ENCODE peak calls at places on chromosomes 3 and 15, in five cellular contexts. J is HCT116, A is fibroblast of lung, O is IMR-90, D is foreskin fibroblast. E is an unnamed sample.

GRCh38 chr15:52731004-52731403 is 51.8 kb upstream of the ATOSA start:
- DNase-seq in A (no peak), O (no peak), D (no peak), J (no peak), E (no peak)

GRCh38 chr3:124620600-124621063 is 109.6 kb upstream of the UMPS start:
- DNase-seq in J (no peak), O (peak; percentile 26), D (no peak), A (peak; percentile 29), E (no peak)

GRCh38 chr3:50581459-50581842 is 12.1 kb downstream of the HEMK1 start:
- DNase-seq in D (no peak), O (no peak), A (no peak), J (no peak), E (no peak)

GRCh38 chr15:84598993-84599392 is 1.8 kb upstream of the ZSCAN2 start:
- DNase-seq in O (peak; percentile 66), A (peak; percentile 55), J (peak; percentile 44), D (peak; percentile 46), E (no peak)

GRCh38 chr3:64645236-64645635 is 42.6 kb downstream of the ADAMTS9 start:
- DNase-seq in D (no peak), J (no peak), A (peak; percentile 46), O (no peak), E (no peak)

GRCh38 chr15:90956551-90957104 is 1.9 kb downstream of the RCCD1 start:
- DNase-seq in A (peak; percentile 69), D (peak; percentile 59), O (peak; percentile 70), J (no peak), E (peak; percentile 90)

GRCh38 chr3:17175187-17175839 is 290.6 kb downstream of the PLCL2 start:
- DNase-seq in A (peak; percentile 90), O (peak; percentile 80), J (no peak), D (peak; percentile 74), E (no peak)

GRCh38 chr15:32651229-32651837 is 9.8 kb downstream of the SCG5 start:
- DNase-seq in J (peak; percentile 23), A (peak; percentile 55), O (peak; percentile 73), D (peak; percentile 61), E (no peak)

GRCh38 chr3:10968390-10968789 is 24.2 kb upstream of the SLC6A1 start:
- DNase-seq in J (no peak), O (no peak), D (no peak), A (no peak), E (peak; percentile 26)

GRCh38 chr15:78242128-78242527 is 7.8 kb upstream of the ACSBG1 start:
- DNase-seq in J (no peak), D (no peak), O (no peak), A (no peak), E (no peak)

GRCh38 chr3:154786724-154787123 is 293.4 kb upstream of the MME start:
- DNase-seq in A (no peak), O (peak; percentile 49), J (no peak), D (no peak), E (no peak)

GRCh38 chr3:185312006-185312405 is 50.9 kb upstream of the MAP3K13 start:
- DNase-seq in O (no peak), D (no peak), J (no peak), A (no peak), E (no peak)

GRCh38 chr3:15204005-15204404 is 2.0 kb upstream of the CAPN7 start:
- DNase-seq in D (peak; percentile 28), O (peak; percentile 43), J (no peak), A (peak; percentile 37), E (no peak)

GRCh38 chr3:79618883-79619282 is 148.9 kb downstream of the ROBO1 start:
- DNase-seq in D (no peak), J (no peak), O (no peak), A (no peak), E (no peak)

GRCh38 chr3:124586126-124587052 is 143.9 kb upstream of the UMPS start:
- DNase-seq in A (no peak), D (no peak), O (no peak), J (no peak), E (no peak)

GRCh38 chr3:40116478-40117162 is 192.9 kb upstream of the EIF1B start:
- DNase-seq in O (peak; percentile 6), A (peak; percentile 78), J (no peak), D (peak; percentile 75), E (no peak)

GRCh38 chr3:193168911-193169310 is 72.1 kb upstream of the PLAAT1 start:
- DNase-seq in O (no peak), A (no peak), J (no peak), D (no peak), E (no peak)

GRCh38 chr3:114418724-114419543 is 125.1 kb downstream of the TIGIT start:
- DNase-seq in D (peak; percentile 80), J (peak; percentile 57), O (peak; percentile 95), A (peak; percentile 81), E (no peak)

GRCh38 chr15:33720952-33721351 is 247.3 kb upstream of the CHRM5 start:
- DNase-seq in A (peak; percentile 84), D (peak; percentile 79), O (peak; percentile 84), J (no peak), E (no peak)

GRCh38 chr3:105933871-105934270 is 65.1 kb upstream of the CBLB start:
- DNase-seq in D (no peak), A (peak; percentile 80), J (no peak), O (peak; percentile 67), E (no peak)

GRCh38 chr3:171059978-171060377 is 33.5 kb upstream of the SLC2A2 start:
- DNase-seq in O (no peak), A (peak; percentile 16), D (no peak), J (no peak), E (no peak)

GRCh38 chr15:88179562-88179961 is 77.0 kb downstream of the NTRK3 start:
- DNase-seq in O (no peak), D (no peak), A (no peak), J (no peak), E (no peak)

GRCh38 chr3:71504250-71505036 is 79.1 kb downstream of the FOXP1 start:
- DNase-seq in A (peak; percentile 99), J (peak; percentile 15), O (peak; percentile 96), D (peak; percentile 92), E (no peak)

GRCh38 chr15:60590935-60591490 is 112.1 kb upstream of the ICE2 start:
- DNase-seq in D (peak; percentile 28), O (peak; percentile 36), A (peak; percentile 25), J (no peak), E (peak; percentile 85)

GRCh38 chr15:91047545-91048199 is 25.3 kb upstream of the VPS33B start:
- DNase-seq in D (no peak), J (no peak), O (no peak), A (peak; percentile 9), E (no peak)

GRCh38 chr15:40080847-40081246 is 27.8 kb downstream of the BMF start:
- DNase-seq in A (no peak), O (no peak), J (no peak), D (no peak), E (no peak)
- H3K4me3 ChIP-seq in A (peak overlapping the region; percentile 54), O (no peak overlapping the region), J (no peak overlapping the region), D (no peak overlapping the region), E (peak overlapping the region; percentile 37)

GRCh38 chr3:36769926-36770325 is 5.6 kb upstream of the DCLK3 start:
- DNase-seq in O (no peak), J (no peak), D (no peak), A (no peak), E (no peak)

GRCh38 chr3:36763111-36763849 is 1.1 kb downstream of the DCLK3 start:
- DNase-seq in O (no peak), J (no peak), A (no peak), D (no peak), E (no peak)

GRCh38 chr3:36765104-36765503 is 751 bp upstream of the DCLK3 start:
- DNase-seq in A (no peak), J (no peak), D (no peak), O (no peak), E (no peak)

GRCh38 chr3:36764704-36765038 is 318 bp upstream of the DCLK3 start:
- DNase-seq in A (no peak), J (no peak), D (no peak), O (no peak), E (no peak)

GRCh38 chr3:36763850-36764703 is at the start of gene DCLK3:
- DNase-seq in A (no peak), J (no peak), D (no peak), O (no peak), E (no peak)
- TF ChIP-seq CTCF in A (no peak), J (no peak), D (no peak), O (no peak), E (no peak)

GRCh38 chr15:22262613-22263020 is 182.3 kb downstream of the OR4M2 start:
- DNase-seq in A (no peak), J (no peak), O (no peak), D (no peak), E (peak; percentile 78)
- H3K4me3 ChIP-seq in A (no peak overlapping the region), J (no peak overlapping the region), O (no peak overlapping the region), D (no peak overlapping the region), E (no peak overlapping the region)

GRCh38 chr3:161420746-161421145 is 49.4 kb upstream of the SPTSSB start:
- DNase-seq in J (no peak), D (no peak), O (peak; percentile 34), A (peak; percentile 42), E (no peak)
- TF ChIP-seq CTCF in J (no peak), D (no peak), O (no peak), A (no peak), E (no peak)

GRCh38 chr15:28919679-28920655 is 34.2 kb downstream of the APBA2 start:
- DNase-seq in O (no peak), J (no peak), D (no peak), A (no peak), E (no peak)

GRCh38 chr15:28918141-28918983 is 32.6 kb downstream of the APBA2 start:
- DNase-seq in J (peak; percentile 63), D (no peak), O (no peak), A (no peak), E (no peak)

GRCh38 chr15:28915935-28916334 is 30.2 kb downstream of the APBA2 start:
- DNase-seq in J (no peak), A (no peak), O (no peak), D (no peak), E (no peak)

GRCh38 chr15:28919201-28919627 is 33.4 kb downstream of the APBA2 start:
- DNase-seq in D (no peak), A (no peak), J (no peak), O (no peak), E (no peak)

DNA sequence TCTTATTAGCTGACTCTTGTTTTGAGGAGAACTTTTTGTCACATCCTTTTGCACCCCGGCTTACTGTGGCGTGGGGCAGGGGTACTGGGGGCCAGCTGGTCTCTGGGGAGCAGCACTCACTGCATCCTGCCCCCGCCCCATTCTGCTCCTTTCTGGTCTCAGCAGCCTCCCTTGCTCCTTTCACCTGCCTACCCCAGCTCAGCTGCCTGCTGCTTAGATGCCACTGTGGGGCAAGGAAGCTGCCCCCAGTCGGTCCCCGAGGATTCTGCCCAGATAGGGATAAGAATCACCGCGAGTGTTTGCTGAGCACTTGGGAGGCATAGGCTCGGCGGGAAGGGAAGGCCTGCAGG is 32.0 kb downstream of the APBA2 start:
- DNase-seq in A (no peak), D (no peak), J (no peak), O (no peak), E (no peak)
- H3K4me3 ChIP-seq in A (no peak overlapping the region), D (no peak overlapping the region), J (no peak overlapping the region), O (no peak overlapping the region), E (no peak overlapping the region)

E was measured in kidney.